ENCODE peak calls at places on chromosome 18, in eight cellular contexts. T is adrenal gland, P is endodermal cell, V is tibial nerve, M is cardiac muscle cell, Z is esophagus squamous epithelium, I is astrocyte, W is colonic mucosa. N is an unnamed sample.
A peak's percentile ranks its signal among the peaks of the same experiment; 100 is the strongest.

GRCh38 chr18:79644006-79644665 is 35.5 kb upstream of the CTDP1 start:
- DNase-seq in T (peak; percentile 64), P (peak; percentile 94), V (peak; percentile 46), M (peak; percentile 67), Z (no peak), I (no peak), W (peak; percentile 48), N (peak; percentile 51)

GRCh38 chr18:62651276-62652031 is 63.9 kb upstream of the PHLPP1 start:
- DNase-seq in T (no peak), P (no peak), V (no peak), M (no peak), Z (no peak), I (no peak), W (no peak), N (no peak)

GRCh38 chr18:77524909-77525308 is 275.3 kb downstream of the GALR1 start:
- DNase-seq in T (no peak), P (no peak), V (no peak), M (no peak), Z (no peak), I (no peak), W (no peak), N (no peak)

GRCh38 chr18:51193621-51194287 is 3.7 kb downstream of the MEX3C start:
- DNase-seq in T (no peak), P (no peak), V (no peak), M (no peak), Z (no peak), I (peak; percentile 42), W (no peak), N (peak; percentile 54)

GRCh38 chr18:49019446-49020045 is 68.8 kb upstream of the SMAD7 start:
- DNase-seq in T (peak; percentile 8), P (no peak), V (no peak), M (no peak), Z (no peak), I (peak; percentile 25), W (peak; percentile 13), N (peak; percentile 25)

GRCh38 chr18:55494899-55495298 is 93.1 kb downstream of the TCF4 start:
- DNase-seq in T (no peak), P (no peak), V (no peak), M (no peak), Z (no peak), I (peak; percentile 89), W (no peak), N (peak; percentile 91)

GRCh38 chr18:51391731-51392130 is 194.2 kb upstream of the MEX3C start:
- DNase-seq in T (no peak), P (no peak), V (no peak), M (no peak), Z (no peak), I (no peak), W (no peak), N (no peak)

GRCh38 chr18:7325126-7325430 is 94.2 kb downstream of the LRRC30 start:
- DNase-seq in T (no peak), P (no peak), V (no peak), M (no peak), Z (no peak), I (no peak), W (no peak), N (peak; percentile 10)

GRCh38 chr18:8778824-8779223 is 73.5 kb downstream of the MTCL1 start:
- DNase-seq in T (no peak), P (no peak), V (no peak), M (no peak), Z (no peak), I (no peak), W (no peak), N (no peak)

GRCh38 chr18:36139251-36139650 is 9.6 kb downstream of the ELP2 start:
- DNase-seq in T (no peak), P (no peak), V (no peak), M (no peak), Z (no peak), I (no peak), W (no peak), N (no peak)

GRCh38 chr18:49728542-49728941 is 84.8 kb downstream of the ACAA2 start:
- DNase-seq in T (no peak), P (peak; percentile 94), V (no peak), M (peak; percentile 38), Z (no peak), I (no peak), W (peak; percentile 84), N (peak; percentile 20)

GRCh38 chr18:32550958-32551357 is 80.3 kb upstream of the GAREM1 start:
- DNase-seq in T (no peak), P (peak; percentile 87), V (no peak), M (peak; percentile 27), Z (no peak), I (no peak), W (no peak), N (no peak)

GRCh38 chr18:70781860-70782453 is 493.1 kb downstream of the SOCS6 start:
- DNase-seq in T (peak; percentile 57), P (peak; percentile 92), V (peak; percentile 53), M (peak; percentile 73), Z (no peak), I (no peak), W (peak; percentile 52), N (peak; percentile 26)

GRCh38 chr18:32530947-32531651 is 60.4 kb upstream of the GAREM1 start:
- DNase-seq in T (no peak), P (no peak), V (no peak), M (no peak), Z (no peak), I (peak; percentile 80), W (peak; percentile 37), N (peak; percentile 43)

GRCh38 chr18:55477537-55478300 is 110.3 kb downstream of the TCF4 start:
- DNase-seq in T (peak; percentile 54), P (no peak), V (peak; percentile 27), M (peak; percentile 24), Z (no peak), I (peak; percentile 72), W (no peak), N (peak; percentile 74)

GRCh38 chr18:4270016-4270415 is 185.1 kb downstream of the DLGAP1 start:
- DNase-seq in T (no peak), P (no peak), V (no peak), M (no peak), Z (no peak), I (no peak), W (no peak), N (no peak)

GRCh38 chr18:46892842-46893241 is 24.5 kb downstream of the PIAS2 start:
- DNase-seq in T (no peak), P (no peak), V (no peak), M (no peak), Z (no peak), I (no peak), W (no peak), N (no peak)

GRCh38 chr18:9849407-9849961 is 36.3 kb upstream of the TXNDC2 start:
- DNase-seq in T (no peak), P (no peak), V (peak; percentile 51), M (no peak), Z (no peak), I (no peak), W (peak; percentile 72), N (no peak)

GRCh38 chr18:79944746-79945117 is 6.7 kb downstream of the SLC66A2 start:
- DNase-seq in T (no peak), P (no peak), V (no peak), M (no peak), Z (no peak), I (no peak), W (peak; percentile 18), N (no peak)

GRCh38 chr18:25817571-25818237 is 272.7 kb downstream of the SS18 start:
- DNase-seq in T (no peak), P (no peak), V (no peak), M (no peak), Z (no peak), I (no peak), W (no peak), N (no peak)

DNA sequence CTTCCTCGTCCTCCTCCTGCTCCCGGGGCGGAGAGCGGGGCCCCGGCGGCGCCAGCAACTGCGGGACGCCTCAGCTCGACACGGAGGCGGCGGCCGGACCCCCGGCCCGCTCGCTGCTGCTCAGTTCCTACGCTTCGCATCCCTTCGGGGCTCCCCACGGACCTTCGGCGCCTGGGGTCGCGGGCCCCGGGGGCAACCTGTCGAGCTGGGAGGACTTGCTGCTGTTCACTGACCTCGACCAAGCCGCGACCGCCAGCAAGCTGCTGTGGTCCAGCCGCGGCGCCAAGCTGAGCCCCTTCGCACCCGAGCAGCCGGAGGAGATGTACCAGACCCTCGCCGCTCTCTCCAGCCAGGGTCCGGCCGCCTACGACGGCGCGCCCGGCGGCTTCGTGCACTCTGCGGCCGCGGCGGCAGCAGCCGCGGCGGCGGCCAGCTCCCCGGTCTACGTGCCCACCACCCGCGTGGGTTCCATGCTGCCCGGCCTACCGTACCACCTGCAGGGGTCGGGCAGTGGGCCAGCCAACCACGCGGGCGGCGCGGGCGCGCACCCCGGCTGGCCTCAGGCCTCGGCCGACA is 2.0 kb downstream of the GATA6 start:
- DNase-seq in T (peak; percentile 56), P (peak; percentile 77), V (no peak), M (no peak), Z (no peak), I (no peak), W (no peak), N (no peak)
- H3K27ac ChIP-seq in T (peak overlapping the region; percentile 99), P (no peak overlapping the region), V (peak overlapping the region; percentile 77), M (peak overlapping the region; percentile 99), Z (peak overlapping the region; percentile 86), I (peak overlapping the region; percentile 81), W (peak overlapping the region; percentile 92), N (peak overlapping the region; percentile 30)

GRCh38 chr18:28013064-28013463 is 163.9 kb downstream of the CDH2 start:
- DNase-seq in T (no peak), P (no peak), V (no peak), M (no peak), Z (no peak), I (no peak), W (no peak), N (peak; percentile 13)
- TF ChIP-seq CTCF in T (peak; percentile 55), P (peak; percentile 74), V (no peak), M (peak; percentile 58), Z (no peak), I (peak; percentile 46), W (no peak), N (peak; percentile 64)

GRCh38 chr18:45785015-45785597 is 40.4 kb upstream of the SIGLEC15 start:
- DNase-seq in T (peak; percentile 26), P (no peak), V (no peak), M (no peak), Z (no peak), I (no peak), W (no peak), N (peak; percentile 67)
- H3K4me3 ChIP-seq in T (no peak overlapping the region), P (no peak overlapping the region), V (no peak overlapping the region), M (no peak overlapping the region), Z (peak overlapping the region; percentile 1), I (no peak overlapping the region), W (no peak overlapping the region), N (no peak overlapping the region)

DNA sequence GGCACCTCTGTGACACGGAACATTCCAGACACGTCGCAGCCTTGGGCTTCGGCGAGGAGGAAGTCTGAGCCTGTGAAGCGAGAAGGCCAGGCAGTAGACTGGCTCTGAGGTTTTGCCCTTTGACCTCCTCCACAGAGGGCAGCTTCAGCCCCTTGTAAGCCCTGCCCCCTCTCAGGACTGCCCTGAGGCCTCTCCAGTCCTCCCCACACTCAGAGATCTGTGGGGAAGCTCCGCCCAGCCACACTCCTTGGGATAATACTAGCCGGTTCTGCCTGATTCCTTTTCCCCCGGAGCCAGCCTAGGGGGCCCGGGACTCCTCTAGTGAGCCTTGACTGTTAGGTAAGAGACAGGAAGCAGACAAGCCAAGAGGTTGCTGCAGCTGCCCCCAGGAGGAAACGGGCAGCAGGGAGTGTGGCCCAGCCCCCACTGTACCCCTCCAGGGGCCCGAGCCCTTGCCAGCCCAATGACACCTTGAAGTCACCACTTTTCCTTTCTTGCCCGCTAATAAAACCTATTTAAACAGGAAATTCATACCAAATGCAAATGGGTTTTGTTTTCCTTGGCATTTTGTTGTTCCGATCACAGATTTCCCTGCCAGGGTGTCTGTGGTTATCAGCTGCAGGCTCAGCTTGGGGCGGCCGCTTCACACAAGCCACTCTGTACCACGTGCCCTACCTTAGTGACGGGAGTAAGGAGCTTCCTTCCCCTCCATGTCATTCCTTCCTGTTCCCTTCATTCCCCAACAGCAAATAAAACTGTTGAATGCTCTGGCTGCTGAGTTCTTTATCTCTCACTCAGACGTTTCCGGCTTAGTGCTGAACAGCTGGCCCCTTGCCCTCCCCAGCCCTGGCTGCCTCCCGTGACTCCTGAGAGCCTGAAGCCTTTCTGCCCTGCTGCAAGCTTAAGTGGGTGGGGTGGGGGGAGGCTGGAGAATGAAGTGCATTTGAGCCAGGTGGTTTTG is 124.7 kb downstream of the CABLES1 start:
- DNase-seq in T (peak; percentile 73), P (peak; percentile 94), V (peak; percentile 60), M (peak; percentile 84), Z (no peak), I (peak; percentile 80), W (peak; percentile 79), N (peak; percentile 85)
- H3K27ac ChIP-seq in T (peak overlapping the region; percentile 10), P (peak overlapping the region; percentile 92), V (peak overlapping the region; percentile 65), M (peak overlapping the region; percentile 93), Z (peak overlapping the region; percentile 81), I (peak overlapping the region; percentile 33), W (peak overlapping the region; percentile 67), N (peak overlapping the region; percentile 30)

N was measured in fibroblast of lung.